ENCODE peak calls at places on chromosome 13, in seven cellular contexts. One of them, this sample, is unnamed.

GRCh38 chr13:98368019-98368418 is 190.9 kb upstream of the RNF113B start:
- DNase-seq in K562: no peak
- DNase-seq in HepG2: no peak
- DNase-seq in WTC11: no peak
- DNase-seq in HCT116: no peak
- DNase-seq in H1: no peak
- DNase-seq in HEK293T: no peak
- DNase-seq in this sample: no peak

GRCh38 chr13:32031025-32031814 is at the start of gene FRY:
- DNase-seq in WTC11: peak; percentile 85
- DNase-seq in K562: no peak
- DNase-seq in HEK293T: peak; percentile 46
- DNase-seq in HepG2: peak; percentile 74
- DNase-seq in HCT116: peak; percentile 15
- DNase-seq in H1: peak; percentile 85
- DNase-seq in this sample: no peak

GRCh38 chr13:59343993-59344780 is 819.5 kb downstream of the DIAPH3 start:
- DNase-seq in HepG2: no peak
- DNase-seq in H1: no peak
- DNase-seq in HCT116: no peak
- DNase-seq in K562: no peak
- DNase-seq in WTC11: no peak
- DNase-seq in HEK293T: no peak
- DNase-seq in this sample: no peak

GRCh38 chr13:30002577-30002976 is 152.2 kb upstream of the UBL3 start:
- DNase-seq in K562: no peak
- DNase-seq in HepG2: no peak
- DNase-seq in WTC11: no peak
- DNase-seq in HCT116: no peak
- DNase-seq in HEK293T: no peak
- DNase-seq in H1: no peak
- DNase-seq in this sample: no peak

GRCh38 chr13:44620057-44620456 is 43.9 kb upstream of the TSC22D1 start:
- DNase-seq in HCT116: no peak
- DNase-seq in H1: no peak
- DNase-seq in WTC11: no peak
- DNase-seq in HepG2: no peak
- DNase-seq in HEK293T: no peak
- DNase-seq in K562: no peak
- DNase-seq in this sample: no peak

GRCh38 chr13:29934531-29935308 is 84.3 kb upstream of the UBL3 start:
- DNase-seq in H1: no peak
- DNase-seq in HCT116: no peak
- DNase-seq in HepG2: no peak
- DNase-seq in K562: no peak
- DNase-seq in WTC11: no peak
- DNase-seq in HEK293T: no peak
- DNase-seq in this sample: no peak

GRCh38 chr13:32316030-32316344 is 679 bp downstream of the BRCA2 start:
- DNase-seq in HepG2: no peak
- DNase-seq in HCT116: no peak
- DNase-seq in H1: no peak
- DNase-seq in K562: no peak
- DNase-seq in HEK293T: no peak
- DNase-seq in WTC11: no peak
- DNase-seq in this sample: peak; percentile 66

GRCh38 chr13:71962735-71963134 is 95.7 kb upstream of the DACH1 start:
- DNase-seq in WTC11: no peak
- DNase-seq in K562: no peak
- DNase-seq in HCT116: no peak
- DNase-seq in H1: no peak
- DNase-seq in HEK293T: no peak
- DNase-seq in HepG2: no peak
- DNase-seq in this sample: no peak

GRCh38 chr13:66341038-66341437 is 889.1 kb downstream of the PCDH9 start:
- DNase-seq in HepG2: no peak
- DNase-seq in HCT116: no peak
- DNase-seq in H1: no peak
- DNase-seq in K562: no peak
- DNase-seq in HEK293T: no peak
- DNase-seq in WTC11: no peak
- DNase-seq in this sample: no peak

GRCh38 chr13:67137044-67137735 is 92.9 kb downstream of the PCDH9 start:
- DNase-seq in K562: no peak
- DNase-seq in HCT116: no peak
- DNase-seq in HEK293T: no peak
- DNase-seq in HepG2: no peak
- DNase-seq in WTC11: no peak
- DNase-seq in H1: no peak
- DNase-seq in this sample: no peak

GRCh38 chr13:106609116-106609515 is 41.2 kb upstream of the ARGLU1 start:
- DNase-seq in H1: no peak
- DNase-seq in HEK293T: no peak
- DNase-seq in HCT116: no peak
- DNase-seq in WTC11: no peak
- DNase-seq in HepG2: no peak
- DNase-seq in K562: no peak
- DNase-seq in this sample: no peak

GRCh38 chr13:42808572-42808971 is 27.2 kb downstream of the FAM216B start:
- DNase-seq in HepG2: no peak
- DNase-seq in H1: no peak
- DNase-seq in K562: no peak
- DNase-seq in WTC11: no peak
- DNase-seq in HCT116: no peak
- DNase-seq in HEK293T: no peak
- DNase-seq in this sample: no peak

GRCh38 chr13:26977541-26977940 is 194.1 kb downstream of the USP12 start:
- DNase-seq in K562: no peak
- DNase-seq in HCT116: no peak
- DNase-seq in HepG2: no peak
- DNase-seq in H1: no peak
- DNase-seq in WTC11: no peak
- DNase-seq in HEK293T: no peak
- DNase-seq in this sample: no peak

GRCh38 chr13:68347220-68347619 is 1117.1 kb upstream of the PCDH9 start:
- DNase-seq in K562: no peak
- DNase-seq in H1: no peak
- DNase-seq in HEK293T: no peak
- DNase-seq in WTC11: no peak
- DNase-seq in HCT116: no peak
- DNase-seq in HepG2: no peak
- DNase-seq in this sample: no peak

GRCh38 chr13:97367427-97367826 is 66.5 kb upstream of the RAP2A start:
- DNase-seq in WTC11: no peak
- DNase-seq in H1: no peak
- DNase-seq in HEK293T: no peak
- DNase-seq in K562: no peak
- DNase-seq in HepG2: no peak
- DNase-seq in HCT116: no peak
- DNase-seq in this sample: no peak

GRCh38 chr13:79405831-79406596 is at the start of gene RBM26:
- DNase-seq in H1: peak; percentile 98
- DNase-seq in HCT116: peak; percentile 91
- DNase-seq in WTC11: peak; percentile 92
- DNase-seq in HepG2: peak; percentile 91
- DNase-seq in HEK293T: peak; percentile 99
- DNase-seq in K562: peak; percentile 79
- DNase-seq in this sample: peak; percentile 76

GRCh38 chr13:79406597-79406908 is 498 bp upstream of the RBM26 start:
- DNase-seq in H1: no peak
- DNase-seq in WTC11: no peak
- DNase-seq in HEK293T: peak; percentile 75
- DNase-seq in HCT116: no peak
- DNase-seq in HepG2: no peak
- DNase-seq in K562: no peak
- DNase-seq in this sample: no peak

GRCh38 chr13:79404985-79405384 is 1.1 kb downstream of the RBM26 start:
- DNase-seq in K562: no peak
- DNase-seq in WTC11: no peak
- DNase-seq in HepG2: no peak
- DNase-seq in HCT116: no peak
- DNase-seq in H1: no peak
- DNase-seq in HEK293T: no peak
- DNase-seq in this sample: no peak

GRCh38 chr13:79404361-79404760 is 1.7 kb downstream of the RBM26 start:
- DNase-seq in WTC11: no peak
- DNase-seq in H1: no peak
- DNase-seq in HCT116: no peak
- DNase-seq in HEK293T: no peak
- DNase-seq in K562: no peak
- DNase-seq in HepG2: no peak
- DNase-seq in this sample: no peak

GRCh38 chr13:79405501-79405830 is 589 bp downstream of the RBM26 start:
- DNase-seq in WTC11: peak; percentile 23
- DNase-seq in HEK293T: no peak
- DNase-seq in HCT116: no peak
- DNase-seq in K562: no peak
- DNase-seq in HepG2: no peak
- DNase-seq in H1: no peak
- DNase-seq in this sample: no peak
- TF ChIP-seq SP1 in WTC11: no peak
- TF ChIP-seq SP1 in HEK293T: no peak
- TF ChIP-seq SP1 in HCT116: no peak
- TF ChIP-seq SP1 in K562: no peak
- TF ChIP-seq SP1 in HepG2: no peak
- TF ChIP-seq SP1 in H1: no peak
- TF ChIP-seq SP1 in this sample: no peak

DNA sequence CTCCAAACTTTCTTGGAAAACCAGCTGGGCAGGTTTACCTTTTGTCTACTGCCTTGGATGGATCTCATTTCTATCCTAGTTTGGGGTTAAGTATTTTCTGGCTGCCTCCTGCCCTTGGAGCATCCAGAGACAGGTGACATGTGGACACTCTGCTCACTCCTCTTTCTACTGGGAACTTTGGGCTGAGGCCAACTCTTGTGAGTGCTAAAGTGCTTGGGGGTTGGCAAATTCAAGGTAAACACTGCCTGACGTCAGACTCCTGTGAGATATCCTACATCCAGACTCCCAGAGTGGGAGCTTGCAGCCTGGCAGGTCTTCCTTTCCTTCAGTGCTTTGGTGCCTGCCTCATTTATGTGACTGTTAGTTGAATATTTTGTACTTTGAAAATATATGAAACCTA is 388.1 kb downstream of the KCNRG start:
- DNase-seq in WTC11: no peak
- DNase-seq in H1: no peak
- DNase-seq in K562: no peak
- DNase-seq in HCT116: no peak
- DNase-seq in HEK293T: no peak
- DNase-seq in HepG2: peak; percentile 78
- DNase-seq in this sample: no peak
- TF ChIP-seq SP1 in WTC11: no peak
- TF ChIP-seq SP1 in H1: no peak
- TF ChIP-seq SP1 in K562: no peak
- TF ChIP-seq SP1 in HCT116: no peak
- TF ChIP-seq SP1 in HEK293T: no peak
- TF ChIP-seq SP1 in HepG2: no peak
- TF ChIP-seq SP1 in this sample: no peak

GRCh38 chr13:49858183-49858856 is 65.8 kb upstream of the KPNA3 start:
- DNase-seq in K562: no peak
- DNase-seq in WTC11: no peak
- DNase-seq in HEK293T: no peak
- DNase-seq in HepG2: peak; percentile 95
- DNase-seq in H1: no peak
- DNase-seq in HCT116: no peak
- DNase-seq in this sample: no peak

GRCh38 chr13:49853535-49853934 is 61.1 kb upstream of the KPNA3 start:
- DNase-seq in HCT116: no peak
- DNase-seq in H1: no peak
- DNase-seq in K562: no peak
- DNase-seq in HEK293T: no peak
- DNase-seq in HepG2: no peak
- DNase-seq in WTC11: no peak
- DNase-seq in this sample: no peak

GRCh38 chr13:49859568-49859967 is 67.1 kb upstream of the KPNA3 start:
- DNase-seq in K562: no peak
- DNase-seq in HEK293T: no peak
- DNase-seq in HepG2: peak; percentile 72
- DNase-seq in WTC11: no peak
- DNase-seq in H1: no peak
- DNase-seq in HCT116: peak; percentile 60
- DNase-seq in this sample: no peak

GRCh38 chr13:49855930-49856329 is 63.4 kb upstream of the KPNA3 start:
- DNase-seq in H1: no peak
- DNase-seq in K562: no peak
- DNase-seq in HepG2: peak; percentile 76
- DNase-seq in HEK293T: no peak
- DNase-seq in WTC11: no peak
- DNase-seq in HCT116: no peak
- DNase-seq in this sample: no peak
- TF ChIP-seq SP1 in H1: no peak
- TF ChIP-seq SP1 in K562: no peak
- TF ChIP-seq SP1 in HepG2: no peak
- TF ChIP-seq SP1 in HEK293T: no peak
- TF ChIP-seq SP1 in WTC11: no peak
- TF ChIP-seq SP1 in HCT116: no peak
- TF ChIP-seq SP1 in this sample: no peak

DNA sequence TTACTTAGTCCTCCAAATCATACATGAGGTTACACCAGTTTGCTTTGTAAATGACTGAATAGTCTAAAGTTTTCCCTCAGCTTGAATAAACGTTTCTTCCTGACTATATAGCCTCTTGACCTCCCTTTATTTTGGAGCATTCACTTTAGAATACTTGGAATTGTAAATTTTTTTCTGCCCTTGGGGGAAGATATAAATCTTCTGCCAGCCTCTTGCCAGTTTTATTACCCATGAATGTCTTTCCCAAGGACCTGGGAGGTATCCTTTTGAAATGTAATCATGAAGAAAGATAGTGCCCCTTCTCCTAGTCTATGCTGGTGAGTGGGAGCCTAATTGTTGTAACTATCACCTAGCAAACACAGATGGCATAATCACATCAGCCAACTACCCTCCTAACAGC is 2033.9 kb upstream of the PCDH20 start:
- DNase-seq in K562: no peak
- DNase-seq in WTC11: no peak
- DNase-seq in HEK293T: peak; percentile 53
- DNase-seq in HepG2: no peak
- DNase-seq in H1: no peak
- DNase-seq in HCT116: no peak
- DNase-seq in this sample: no peak
- TF ChIP-seq SP1 in K562: no peak
- TF ChIP-seq SP1 in WTC11: no peak
- TF ChIP-seq SP1 in HEK293T: no peak
- TF ChIP-seq SP1 in HepG2: no peak
- TF ChIP-seq SP1 in H1: no peak
- TF ChIP-seq SP1 in HCT116: no peak
- TF ChIP-seq SP1 in this sample: no peak